ENCODE peak calls at places on chromosomes 11 and 22, in seven cellular contexts. One of them, this sample, is unnamed.

GRCh38 chr11:92642146-92642919 is 327.1 kb upstream of the MTNR1B start:
- DNase-seq in GM10248: no peak
- DNase-seq in effector memory CD8-positive, alpha-beta T cell: no peak
- DNase-seq in activated T-cell treated with anti-CD3 and anti-CD28 coated beads for 1 hour: no peak
- DNase-seq in NCI-H446: peak; percentile 26
- DNase-seq in HS-27A: no peak
- DNase-seq in cardiac fibroblast: no peak
- DNase-seq in this sample: no peak

GRCh38 chr22:40213478-40213877 is 35.8 kb downstream of the TNRC6B start:
- DNase-seq in cardiac fibroblast: peak; percentile 20
- DNase-seq in HS-27A: no peak
- DNase-seq in GM10248: no peak
- DNase-seq in NCI-H446: no peak
- DNase-seq in activated T-cell treated with anti-CD3 and anti-CD28 coated beads for 1 hour: no peak
- DNase-seq in effector memory CD8-positive, alpha-beta T cell: no peak
- DNase-seq in this sample: no peak

GRCh38 chr22:25777870-25778269 is 35.9 kb downstream of the MYO18B start:
- DNase-seq in NCI-H446: peak; percentile 69
- DNase-seq in effector memory CD8-positive, alpha-beta T cell: no peak
- DNase-seq in HS-27A: peak; percentile 23
- DNase-seq in activated T-cell treated with anti-CD3 and anti-CD28 coated beads for 1 hour: no peak
- DNase-seq in GM10248: peak; percentile 51
- DNase-seq in cardiac fibroblast: peak; percentile 76
- DNase-seq in this sample: peak; percentile 29

GRCh38 chr22:19149047-19149883 is 827 bp downstream of the GSC2 start:
- DNase-seq in HS-27A: no peak
- DNase-seq in NCI-H446: no peak
- DNase-seq in activated T-cell treated with anti-CD3 and anti-CD28 coated beads for 1 hour: no peak
- DNase-seq in effector memory CD8-positive, alpha-beta T cell: peak; percentile 30
- DNase-seq in GM10248: no peak
- DNase-seq in cardiac fibroblast: no peak
- DNase-seq in this sample: no peak

GRCh38 chr22:24483966-24484545 is 11.1 kb upstream of the UPB1 start:
- DNase-seq in HS-27A: no peak
- DNase-seq in GM10248: no peak
- DNase-seq in activated T-cell treated with anti-CD3 and anti-CD28 coated beads for 1 hour: no peak
- DNase-seq in NCI-H446: no peak
- DNase-seq in effector memory CD8-positive, alpha-beta T cell: no peak
- DNase-seq in cardiac fibroblast: no peak
- DNase-seq in this sample: peak; percentile 24

GRCh38 chr11:73126804-73127480 is 15.2 kb downstream of the FCHSD2 start:
- DNase-seq in GM10248: no peak
- DNase-seq in activated T-cell treated with anti-CD3 and anti-CD28 coated beads for 1 hour: no peak
- DNase-seq in cardiac fibroblast: no peak
- DNase-seq in HS-27A: no peak
- DNase-seq in NCI-H446: no peak
- DNase-seq in effector memory CD8-positive, alpha-beta T cell: no peak
- DNase-seq in this sample: no peak

GRCh38 chr11:5620606-5621521 is 3.9 kb upstream of the TRIM34 start:
- DNase-seq in activated T-cell treated with anti-CD3 and anti-CD28 coated beads for 1 hour: no peak
- DNase-seq in GM10248: no peak
- DNase-seq in effector memory CD8-positive, alpha-beta T cell: no peak
- DNase-seq in NCI-H446: no peak
- DNase-seq in HS-27A: peak; percentile 72
- DNase-seq in cardiac fibroblast: peak; percentile 91
- DNase-seq in this sample: peak; percentile 40

GRCh38 chr11:78432058-78432515 is 14.5 kb upstream of the GAB2 start:
- DNase-seq in GM10248: no peak
- DNase-seq in activated T-cell treated with anti-CD3 and anti-CD28 coated beads for 1 hour: no peak
- DNase-seq in NCI-H446: peak; percentile 20
- DNase-seq in cardiac fibroblast: peak; percentile 38
- DNase-seq in HS-27A: no peak
- DNase-seq in effector memory CD8-positive, alpha-beta T cell: no peak
- DNase-seq in this sample: no peak

GRCh38 chr22:24584871-24585411 is 7.9 kb downstream of the LRRC75B start:
- DNase-seq in NCI-H446: no peak
- DNase-seq in HS-27A: no peak
- DNase-seq in effector memory CD8-positive, alpha-beta T cell: no peak
- DNase-seq in activated T-cell treated with anti-CD3 and anti-CD28 coated beads for 1 hour: no peak
- DNase-seq in GM10248: no peak
- DNase-seq in cardiac fibroblast: no peak
- DNase-seq in this sample: no peak

GRCh38 chr22:31271485-31271884 is 20.8 kb downstream of the PIK3IP1 start:
- DNase-seq in activated T-cell treated with anti-CD3 and anti-CD28 coated beads for 1 hour: no peak
- DNase-seq in GM10248: no peak
- DNase-seq in HS-27A: no peak
- DNase-seq in cardiac fibroblast: no peak
- DNase-seq in effector memory CD8-positive, alpha-beta T cell: no peak
- DNase-seq in NCI-H446: no peak
- DNase-seq in this sample: no peak

GRCh38 chr22:48842976-48843375 is 984.7 kb downstream of the BRD1 start:
- DNase-seq in cardiac fibroblast: no peak
- DNase-seq in activated T-cell treated with anti-CD3 and anti-CD28 coated beads for 1 hour: no peak
- DNase-seq in HS-27A: no peak
- DNase-seq in GM10248: no peak
- DNase-seq in NCI-H446: no peak
- DNase-seq in effector memory CD8-positive, alpha-beta T cell: no peak
- DNase-seq in this sample: no peak

GRCh38 chr22:46349681-46350080 is 14.2 kb downstream of the TRMU start:
- DNase-seq in activated T-cell treated with anti-CD3 and anti-CD28 coated beads for 1 hour: no peak
- DNase-seq in NCI-H446: no peak
- DNase-seq in HS-27A: no peak
- DNase-seq in cardiac fibroblast: no peak
- DNase-seq in GM10248: no peak
- DNase-seq in effector memory CD8-positive, alpha-beta T cell: no peak
- DNase-seq in this sample: no peak

GRCh38 chr11:1478011-1478410 is 8.6 kb downstream of the MOB2 start:
- DNase-seq in activated T-cell treated with anti-CD3 and anti-CD28 coated beads for 1 hour: no peak
- DNase-seq in cardiac fibroblast: no peak
- DNase-seq in effector memory CD8-positive, alpha-beta T cell: no peak
- DNase-seq in GM10248: no peak
- DNase-seq in NCI-H446: no peak
- DNase-seq in HS-27A: no peak
- DNase-seq in this sample: no peak

GRCh38 chr11:123590296-123590912 is 64.0 kb downstream of the SCN3B start:
- DNase-seq in GM10248: no peak
- DNase-seq in NCI-H446: no peak
- DNase-seq in cardiac fibroblast: peak; percentile 16
- DNase-seq in activated T-cell treated with anti-CD3 and anti-CD28 coated beads for 1 hour: no peak
- DNase-seq in HS-27A: peak; percentile 31
- DNase-seq in effector memory CD8-positive, alpha-beta T cell: no peak
- DNase-seq in this sample: no peak

GRCh38 chr22:33524511-33525270 is 395.6 kb downstream of the LARGE1 start:
- DNase-seq in NCI-H446: no peak
- DNase-seq in effector memory CD8-positive, alpha-beta T cell: no peak
- DNase-seq in HS-27A: no peak
- DNase-seq in cardiac fibroblast: no peak
- DNase-seq in activated T-cell treated with anti-CD3 and anti-CD28 coated beads for 1 hour: no peak
- DNase-seq in GM10248: no peak
- DNase-seq in this sample: no peak

GRCh38 chr11:50246183-50246582 is 213.5 kb downstream of the OR4C45 start:
- DNase-seq in activated T-cell treated with anti-CD3 and anti-CD28 coated beads for 1 hour: no peak
- DNase-seq in effector memory CD8-positive, alpha-beta T cell: no peak
- DNase-seq in HS-27A: no peak
- DNase-seq in cardiac fibroblast: no peak
- DNase-seq in GM10248: no peak
- DNase-seq in NCI-H446: no peak
- DNase-seq in this sample: no peak

GRCh38 chr22:32325811-32326237 is 31.8 kb upstream of the RFPL3 start:
- DNase-seq in NCI-H446: no peak
- DNase-seq in effector memory CD8-positive, alpha-beta T cell: no peak
- DNase-seq in HS-27A: no peak
- DNase-seq in cardiac fibroblast: no peak
- DNase-seq in GM10248: no peak
- DNase-seq in activated T-cell treated with anti-CD3 and anti-CD28 coated beads for 1 hour: no peak
- DNase-seq in this sample: no peak

GRCh38 chr11:112525270-112525669 is 264.6 kb upstream of the PLET1 start:
- DNase-seq in effector memory CD8-positive, alpha-beta T cell: no peak
- DNase-seq in GM10248: no peak
- DNase-seq in HS-27A: no peak
- DNase-seq in NCI-H446: no peak
- DNase-seq in activated T-cell treated with anti-CD3 and anti-CD28 coated beads for 1 hour: no peak
- DNase-seq in cardiac fibroblast: peak; percentile 7
- DNase-seq in this sample: peak; percentile 48

GRCh38 chr22:44459041-44459440 is 39.0 kb downstream of the RTL6 start:
- DNase-seq in activated T-cell treated with anti-CD3 and anti-CD28 coated beads for 1 hour: no peak
- DNase-seq in NCI-H446: no peak
- DNase-seq in cardiac fibroblast: no peak
- DNase-seq in GM10248: no peak
- DNase-seq in HS-27A: no peak
- DNase-seq in effector memory CD8-positive, alpha-beta T cell: no peak
- DNase-seq in this sample: no peak

GRCh38 chr11:75625970-75626691 is 42.7 kb downstream of the MAP6 start:
- DNase-seq in activated T-cell treated with anti-CD3 and anti-CD28 coated beads for 1 hour: no peak
- DNase-seq in effector memory CD8-positive, alpha-beta T cell: no peak
- DNase-seq in cardiac fibroblast: peak; percentile 89
- DNase-seq in GM10248: no peak
- DNase-seq in NCI-H446: no peak
- DNase-seq in HS-27A: peak; percentile 71
- DNase-seq in this sample: peak; percentile 34

GRCh38 chr11:44110231-44110679 is 14.8 kb downstream of the EXT2 start:
- DNase-seq in NCI-H446: peak; percentile 69
- DNase-seq in HS-27A: no peak
- DNase-seq in effector memory CD8-positive, alpha-beta T cell: peak; percentile 35
- DNase-seq in activated T-cell treated with anti-CD3 and anti-CD28 coated beads for 1 hour: peak; percentile 39
- DNase-seq in cardiac fibroblast: peak; percentile 64
- DNase-seq in GM10248: peak; percentile 60
- DNase-seq in this sample: peak; percentile 16

This sample was measured in astrocyte of the cerebellum.